ENCODE peak calls at places on chromosome 17, in eight cellular contexts. K is CD8-positive, alpha-beta T cell; I is caudate nucleus; A is tibial artery; P is spleen; E is prostate gland; D is AG04450; F is heart right ventricle. R is an unnamed sample.

GRCh38 chr17:60934723-60935122 is 257.1 kb downstream of the BCAS3 start:
- DNase-seq in K (no peak), I (no peak), A (no peak), P (no peak), E (no peak), D (no peak), F (no peak), R (no peak)

GRCh38 chr17:80265205-80266068 is 4.8 kb downstream of the RNF213 start:
- DNase-seq in K (peak), I (no peak), A (no peak), P (no peak), E (no peak), D (no peak), F (no peak), R (no peak)

GRCh38 chr17:31494259-31495048 is 103.0 kb downstream of the RAB11FIP4 start:
- DNase-seq in K (peak), I (no peak), A (no peak), P (peak), E (no peak), D (no peak), F (no peak), R (no peak)

GRCh38 chr17:17075037-17075755 is 32.9 kb downstream of the MPRIP start:
- DNase-seq in K (no peak), I (no peak), A (peak), P (peak), E (no peak), D (peak), F (peak), R (no peak)

GRCh38 chr17:43669971-43670644 is 8.4 kb upstream of the MEOX1 start:
- DNase-seq in K (no peak), I (no peak), A (no peak), P (no peak), E (no peak), D (no peak), F (no peak), R (no peak)

GRCh38 chr17:9472541-9472940 is 103.1 kb downstream of the STX8 start:
- DNase-seq in K (no peak), I (no peak), A (no peak), P (no peak), E (no peak), D (no peak), F (peak), R (no peak)

GRCh38 chr17:68711858-68712257 is 110.7 kb upstream of the FAM20A start:
- DNase-seq in K (no peak), I (no peak), A (no peak), P (no peak), E (no peak), D (no peak), F (no peak), R (no peak)

GRCh38 chr17:78597923-78598545 is 20.8 kb upstream of the DNAH17 start:
- DNase-seq in K (no peak), I (no peak), A (no peak), P (peak), E (no peak), D (peak), F (no peak), R (no peak)

GRCh38 chr17:57458718-57459285 is 202.5 kb downstream of the MSI2 start:
- DNase-seq in K (no peak), I (no peak), A (no peak), P (no peak), E (no peak), D (no peak), F (no peak), R (no peak)

GRCh38 chr17:3037259-3037658 is 26.1 kb downstream of the OR1D5 start:
- DNase-seq in K (no peak), I (no peak), A (no peak), P (no peak), E (no peak), D (no peak), F (no peak), R (no peak)

GRCh38 chr17:8788998-8789397 is 10.2 kb downstream of the MFSD6L start:
- DNase-seq in K (no peak), I (no peak), A (no peak), P (no peak), E (no peak), D (no peak), F (no peak), R (no peak)

GRCh38 chr17:16873654-16874035 is 98.3 kb downstream of the TNFRSF13B start:
- DNase-seq in K (no peak), I (no peak), A (no peak), P (no peak), E (no peak), D (no peak), F (no peak), R (no peak)

GRCh38 chr17:3974138-3974687 is 10.0 kb upstream of the ATP2A3 start:
- DNase-seq in K (no peak), I (no peak), A (no peak), P (peak), E (no peak), D (no peak), F (no peak), R (no peak)

GRCh38 chr17:67481808-67482207 is 104.7 kb downstream of the PITPNC1 start:
- DNase-seq in K (no peak), I (no peak), A (no peak), P (no peak), E (no peak), D (no peak), F (no peak), R (no peak)

GRCh38 chr17:69654981-69655581 is 240.6 kb downstream of the MAP2K6 start:
- DNase-seq in K (no peak), I (no peak), A (no peak), P (no peak), E (no peak), D (peak), F (no peak), R (peak)

GRCh38 chr17:34311291-34311690 is 7.9 kb upstream of the CCL8 start:
- DNase-seq in K (no peak), I (no peak), A (no peak), P (no peak), E (no peak), D (no peak), F (no peak), R (no peak)

GRCh38 chr17:34307110-34307509 is 12.1 kb upstream of the CCL8 start:
- DNase-seq in K (no peak), I (no peak), A (no peak), P (no peak), E (no peak), D (no peak), F (peak), R (no peak)

GRCh38 chr17:34305606-34306005 is 13.6 kb upstream of the CCL8 start:
- DNase-seq in K (no peak), I (no peak), A (no peak), P (no peak), E (no peak), D (no peak), F (no peak), R (no peak)

GRCh38 chr17:34306466-34306865 is 12.8 kb upstream of the CCL8 start:
- DNase-seq in K (no peak), I (no peak), A (no peak), P (no peak), E (no peak), D (no peak), F (no peak), R (no peak)

DNA sequence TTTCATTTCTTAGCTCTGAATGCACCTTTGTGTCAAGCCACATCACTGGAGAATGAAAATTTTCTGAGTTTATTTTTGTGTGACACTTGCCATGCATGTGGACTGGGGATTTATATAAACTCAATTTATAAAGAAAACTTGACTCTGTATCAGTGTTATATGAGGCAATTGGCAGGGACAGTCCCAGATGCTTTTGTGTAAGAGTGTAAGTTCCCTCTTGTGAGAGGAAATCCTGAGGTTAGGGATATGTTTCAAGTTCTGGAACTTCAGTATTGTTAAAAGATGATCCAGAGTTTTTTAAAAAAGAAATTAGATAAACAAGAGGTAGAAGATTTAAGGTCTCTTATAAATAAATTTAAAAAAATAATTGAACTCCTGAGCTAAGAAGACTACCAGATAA is 10.9 kb upstream of the CCL8 start:
- DNase-seq in K (no peak), I (no peak), A (no peak), P (no peak), E (no peak), D (no peak), F (no peak), R (no peak)
- H3K27ac ChIP-seq in K (no peak), I (no peak), A (no peak), P (no peak), E (no peak), D (no peak), F (no peak), R (no peak)

GRCh38 chr17:39171933-39172332 is 6.0 kb upstream of the ARL5C start:
- DNase-seq in K (no peak), I (no peak), A (no peak), P (no peak), E (no peak), D (no peak), F (no peak), R (no peak)

GRCh38 chr17:39174907-39175694 is 9.1 kb upstream of the ARL5C start:
- DNase-seq in K (peak), I (no peak), A (peak), P (peak), E (peak), D (no peak), F (peak), R (no peak)

GRCh38 chr17:39170558-39170957 is 4.6 kb upstream of the ARL5C start:
- DNase-seq in K (no peak), I (no peak), A (no peak), P (no peak), E (no peak), D (no peak), F (no peak), R (no peak)

GRCh38 chr17:39175695-39176093 is 9.7 kb upstream of the ARL5C start:
- DNase-seq in K (no peak), I (no peak), A (no peak), P (no peak), E (no peak), D (no peak), F (no peak), R (no peak)

GRCh38 chr17:39173539-39174274 is 7.7 kb upstream of the ARL5C start:
- DNase-seq in K (no peak), I (no peak), A (no peak), P (no peak), E (no peak), D (no peak), F (no peak), R (no peak)
- H3K27ac ChIP-seq in K (no peak), I (no peak), A (no peak), P (no peak), E (no peak), D (no peak), F (no peak), R (no peak)

GRCh38 chr17:27660436-27660835 is 29.4 kb downstream of the LGALS9 start:
- DNase-seq in K (no peak), I (no peak), A (no peak), P (peak), E (no peak), D (no peak), F (no peak), R (no peak)

GRCh38 chr17:27654654-27655524 is 23.9 kb downstream of the LGALS9 start:
- DNase-seq in K (peak), I (no peak), A (peak), P (peak), E (peak), D (peak), F (peak), R (no peak)

GRCh38 chr17:27654136-27654535 is 23.1 kb downstream of the LGALS9 start:
- DNase-seq in K (no peak), I (no peak), A (no peak), P (no peak), E (no peak), D (no peak), F (no peak), R (no peak)

GRCh38 chr17:27659685-27660084 is 28.7 kb downstream of the LGALS9 start:
- DNase-seq in K (no peak), I (no peak), A (no peak), P (no peak), E (no peak), D (no peak), F (no peak), R (no peak)

GRCh38 chr17:27657620-27658019 is 26.6 kb downstream of the LGALS9 start:
- DNase-seq in K (no peak), I (no peak), A (no peak), P (peak), E (no peak), D (no peak), F (no peak), R (no peak)
- H3K27ac ChIP-seq in K (no peak), I (no peak), A (no peak), P (no peak), E (no peak), D (no peak), F (no peak), R (no peak)

DNA sequence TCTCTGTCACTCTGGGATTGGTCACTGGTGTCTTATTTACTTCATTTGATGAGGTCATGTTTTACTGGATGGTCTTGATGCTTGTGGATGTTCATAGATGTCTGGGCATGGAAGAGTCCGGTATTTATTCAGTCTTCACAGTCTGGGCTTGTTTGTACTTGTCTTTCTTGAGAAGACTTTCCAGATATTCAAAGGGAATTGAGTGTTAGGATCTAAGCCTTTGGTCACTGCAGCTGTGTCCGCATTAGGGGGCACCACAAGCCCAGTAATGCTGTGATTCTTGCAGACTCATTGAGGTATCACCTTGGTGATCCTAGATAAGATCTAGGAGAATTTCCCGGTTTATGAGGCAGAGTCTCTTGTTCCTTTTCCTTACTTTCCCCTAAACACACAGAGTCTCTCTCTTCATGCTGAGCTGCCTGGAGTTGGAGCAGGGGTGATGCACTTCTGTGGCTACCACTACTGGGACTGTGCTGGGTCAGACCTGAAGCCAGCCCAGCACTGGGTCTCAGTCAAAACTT is 214.7 kb downstream of the SPECC1 start:
- DNase-seq in K (no peak), I (no peak), A (no peak), P (no peak), E (no peak), D (no peak), F (no peak), R (peak)
- H3K27ac ChIP-seq in K (no peak), I (peak), A (peak), P (peak), E (no peak), D (no peak), F (no peak), R (peak)

DNA sequence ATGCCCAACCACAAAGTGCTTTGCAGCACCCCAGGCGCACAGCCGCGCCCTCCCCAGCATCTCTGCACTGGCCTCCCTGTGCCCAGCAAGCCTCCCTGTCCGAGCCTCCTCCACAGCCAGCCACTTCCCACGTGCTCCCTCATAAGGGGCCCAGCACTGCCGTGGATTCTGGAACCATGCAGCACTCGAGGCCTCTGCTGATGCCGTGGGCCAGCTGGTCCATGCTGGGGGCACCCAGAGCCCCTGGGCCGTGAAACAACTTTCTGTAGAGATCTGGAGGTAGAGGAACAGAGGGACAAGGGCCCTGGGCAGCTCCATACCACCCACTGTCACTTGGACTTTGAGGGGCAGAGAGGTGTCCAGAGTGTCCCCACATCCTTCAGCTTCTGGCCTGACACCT is 17.0 kb upstream of the XYLT2 start:
- DNase-seq in K (no peak), I (no peak), A (no peak), P (no peak), E (no peak), D (no peak), F (no peak), R (no peak)
- H3K27ac ChIP-seq in K (no peak), I (no peak), A (no peak), P (no peak), E (no peak), D (no peak), F (no peak), R (no peak)

GRCh38 chr17:15303851-15304250 is 37.5 kb downstream of the TEKT3 start:
- DNase-seq in K (no peak), I (no peak), A (no peak), P (no peak), E (no peak), D (no peak), F (no peak), R (no peak)

GRCh38 chr17:15309236-15309635 is 32.2 kb downstream of the TEKT3 start:
- DNase-seq in K (no peak), I (no peak), A (no peak), P (no peak), E (no peak), D (no peak), F (no peak), R (no peak)

GRCh38 chr17:15308758-15309157 is 32.6 kb downstream of the TEKT3 start:
- DNase-seq in K (no peak), I (no peak), A (no peak), P (no peak), E (no peak), D (no peak), F (no peak), R (no peak)

GRCh38 chr17:15307686-15308085 is 33.7 kb downstream of the TEKT3 start:
- DNase-seq in K (no peak), I (no peak), A (no peak), P (no peak), E (no peak), D (peak), F (no peak), R (no peak)

DNA sequence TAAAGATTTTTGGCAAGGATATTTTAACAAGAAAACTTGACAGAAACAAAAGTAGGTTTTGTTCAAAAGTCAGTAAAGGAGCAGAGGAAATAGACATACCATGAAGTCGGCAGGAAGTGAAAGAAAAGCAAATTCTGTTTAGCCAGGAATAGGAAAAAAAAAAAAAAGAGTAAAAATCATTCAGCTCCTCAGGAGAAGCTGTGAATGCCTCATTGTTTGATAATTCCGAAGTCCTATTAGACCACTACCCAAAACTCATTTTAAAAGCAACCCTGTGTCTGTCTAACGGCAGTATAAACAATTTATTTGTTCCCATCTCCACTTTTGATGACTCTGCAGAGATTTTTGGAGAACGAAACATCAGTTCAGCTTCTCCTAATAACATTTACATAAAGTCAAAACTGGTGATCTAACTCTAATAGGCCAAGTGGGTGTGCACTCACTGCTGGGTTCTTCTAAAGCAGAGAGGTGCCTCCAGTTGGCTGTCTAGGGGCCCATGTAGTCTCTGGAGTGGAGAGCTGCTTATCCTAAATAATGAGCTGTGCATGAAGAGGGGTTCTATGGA is 34.9 kb downstream of the TEKT3 start:
- DNase-seq in K (no peak), I (no peak), A (no peak), P (no peak), E (no peak), D (no peak), F (no peak), R (no peak)
- H3K27ac ChIP-seq in K (no peak), I (no peak), A (no peak), P (no peak), E (no peak), D (peak), F (peak), R (no peak)

GRCh38 chr17:40099627-40100418 is 566 bp downstream of the NR1D1 start:
- DNase-seq in K (no peak), I (no peak), A (no peak), P (peak), E (no peak), D (no peak), F (no peak), R (no peak)
- H3K27ac ChIP-seq in K (peak), I (peak), A (peak), P (peak), E (peak), D (peak), F (peak), R (peak)

R was measured in epithelial cell of prostate.